ENCODE peak calls at places on chromosomes 7 and 10, in seven cellular contexts. C is IMR-90, S is neuronal stem cell, F is mesendoderm, I is mesenchymal stem cell, Q is H1, G is trophoblast cell. U is an unnamed sample.

GRCh38 chr10:13787015-13787421 is 200.3 kb downstream of the PRPF18 start:
- DNase-seq in C (peak; percentile 37), S (no peak), F (peak; percentile 75), I (peak; percentile 92), Q (no peak), G (no peak), U (peak; percentile 38)

GRCh38 chr7:41880107-41880506 is 177.2 kb upstream of the INHBA start:
- DNase-seq in C (peak; percentile 92), S (no peak), F (peak; percentile 41), I (peak; percentile 70), Q (no peak), G (no peak), U (no peak)

GRCh38 chr10:1400129-1400865 is 337.0 kb downstream of the ADARB2 start:
- DNase-seq in C (no peak), S (no peak), F (no peak), I (no peak), Q (peak; percentile 44), G (no peak), U (no peak)

GRCh38 chr10:129389194-129389593 is 77.8 kb upstream of the MGMT start:
- DNase-seq in C (no peak), S (no peak), F (no peak), I (no peak), Q (no peak), G (no peak), U (no peak)

GRCh38 chr10:119535310-119535709 is 7.2 kb downstream of the RGS10 start:
- DNase-seq in C (peak; percentile 78), S (no peak), F (no peak), I (no peak), Q (no peak), G (no peak), U (no peak)

GRCh38 chr10:33799281-33799943 is 464.9 kb upstream of the NRP1 start:
- DNase-seq in C (no peak), S (no peak), F (peak; percentile 18), I (no peak), Q (no peak), G (no peak), U (no peak)

GRCh38 chr10:34889004-34889869 is 74.1 kb upstream of the PARD3 start:
- DNase-seq in C (no peak), S (no peak), F (no peak), I (no peak), Q (no peak), G (no peak), U (no peak)

GRCh38 chr10:30988831-30989458 is 42.7 kb downstream of the ZNF438 start:
- DNase-seq in C (peak; percentile 57), S (no peak), F (no peak), I (peak; percentile 35), Q (no peak), G (no peak), U (no peak)

GRCh38 chr10:86263209-86263608 is 103.4 kb downstream of the GRID1 start:
- DNase-seq in C (no peak), S (no peak), F (no peak), I (no peak), Q (peak; percentile 50), G (no peak), U (peak; percentile 32)

GRCh38 chr7:143069912-143070500 is 17.9 kb downstream of the OR6V1 start:
- DNase-seq in C (no peak), S (no peak), F (peak; percentile 54), I (no peak), Q (no peak), G (no peak), U (no peak)

GRCh38 chr10:46019170-46019528 is 11.3 kb downstream of the NCOA4 start:
- DNase-seq in C (no peak), S (no peak), F (no peak), I (no peak), Q (no peak), G (no peak), U (no peak)

GRCh38 chr7:105173586-105173985 is 159.6 kb downstream of the KMT2E start:
- DNase-seq in C (no peak), S (no peak), F (no peak), I (no peak), Q (no peak), G (no peak), U (no peak)

GRCh38 chr10:102341038-102341688 is 54.3 kb upstream of the NFKB2 start:
- DNase-seq in C (peak; percentile 10), S (no peak), F (no peak), I (no peak), Q (no peak), G (no peak), U (no peak)

GRCh38 chr10:17913604-17914003 is 38.1 kb upstream of the SLC39A12 start:
- DNase-seq in C (no peak), S (no peak), F (no peak), I (no peak), Q (no peak), G (no peak), U (no peak)

GRCh38 chr10:102384053-102384452 is 11.5 kb upstream of the NFKB2 start:
- DNase-seq in C (no peak), S (no peak), F (peak; percentile 58), I (peak; percentile 21), Q (peak; percentile 63), G (peak; percentile 41), U (peak; percentile 69)

GRCh38 chr10:576130-576465 is 113.4 kb downstream of the DIP2C start:
- DNase-seq in C (peak; percentile 48), S (no peak), F (no peak), I (no peak), Q (no peak), G (no peak), U (no peak)

GRCh38 chr7:77339726-77340125 is 76.4 kb downstream of the GSAP start:
- DNase-seq in C (no peak), S (no peak), F (no peak), I (no peak), Q (no peak), G (no peak), U (no peak)
- H2AK5ac ChIP-seq in C (no peak overlapping the region), S (no peak overlapping the region), F (no peak overlapping the region), I (no peak overlapping the region), Q (no peak overlapping the region), G (no peak overlapping the region), U (no peak overlapping the region)

GRCh38 chr10:114252097-114252496 is 13.0 kb downstream of the VWA2 start:
- DNase-seq in C (no peak), S (no peak), F (no peak), I (no peak), Q (no peak), G (no peak), U (no peak)

GRCh38 chr10:114250246-114250645 is 11.2 kb downstream of the VWA2 start:
- DNase-seq in C (no peak), S (no peak), F (no peak), I (no peak), Q (no peak), G (no peak), U (no peak)

GRCh38 chr10:114250716-114251115 is 11.7 kb downstream of the VWA2 start:
- DNase-seq in C (no peak), S (no peak), F (no peak), I (no peak), Q (no peak), G (no peak), U (no peak)

GRCh38 chr10:114255227-114255626 is 16.2 kb downstream of the VWA2 start:
- DNase-seq in C (no peak), S (no peak), F (no peak), I (no peak), Q (no peak), G (no peak), U (no peak)

GRCh38 chr10:114252883-114253282 is 13.8 kb downstream of the VWA2 start:
- DNase-seq in C (no peak), S (no peak), F (no peak), I (no peak), Q (no peak), G (no peak), U (no peak)
- H2AK5ac ChIP-seq in C (no peak overlapping the region), S (no peak overlapping the region), F (no peak overlapping the region), I (no peak overlapping the region), Q (no peak overlapping the region), G (no peak overlapping the region), U (no peak overlapping the region)

GRCh38 chr7:114659409-114659808 is 244.8 kb downstream of the FOXP2 start:
- DNase-seq in C (no peak), S (no peak), F (peak; percentile 14), I (peak; percentile 3), Q (no peak), G (no peak), U (no peak)

GRCh38 chr7:114658188-114658587 is 243.6 kb downstream of the FOXP2 start:
- DNase-seq in C (no peak), S (no peak), F (no peak), I (no peak), Q (no peak), G (no peak), U (no peak)

GRCh38 chr7:114663502-114663901 is 248.9 kb downstream of the FOXP2 start:
- DNase-seq in C (peak; percentile 34), S (peak; percentile 14), F (peak; percentile 59), I (peak; percentile 24), Q (no peak), G (no peak), U (no peak)

GRCh38 chr7:114660007-114660406 is 245.4 kb downstream of the FOXP2 start:
- DNase-seq in C (no peak), S (no peak), F (no peak), I (peak; percentile 15), Q (no peak), G (no peak), U (no peak)

DNA sequence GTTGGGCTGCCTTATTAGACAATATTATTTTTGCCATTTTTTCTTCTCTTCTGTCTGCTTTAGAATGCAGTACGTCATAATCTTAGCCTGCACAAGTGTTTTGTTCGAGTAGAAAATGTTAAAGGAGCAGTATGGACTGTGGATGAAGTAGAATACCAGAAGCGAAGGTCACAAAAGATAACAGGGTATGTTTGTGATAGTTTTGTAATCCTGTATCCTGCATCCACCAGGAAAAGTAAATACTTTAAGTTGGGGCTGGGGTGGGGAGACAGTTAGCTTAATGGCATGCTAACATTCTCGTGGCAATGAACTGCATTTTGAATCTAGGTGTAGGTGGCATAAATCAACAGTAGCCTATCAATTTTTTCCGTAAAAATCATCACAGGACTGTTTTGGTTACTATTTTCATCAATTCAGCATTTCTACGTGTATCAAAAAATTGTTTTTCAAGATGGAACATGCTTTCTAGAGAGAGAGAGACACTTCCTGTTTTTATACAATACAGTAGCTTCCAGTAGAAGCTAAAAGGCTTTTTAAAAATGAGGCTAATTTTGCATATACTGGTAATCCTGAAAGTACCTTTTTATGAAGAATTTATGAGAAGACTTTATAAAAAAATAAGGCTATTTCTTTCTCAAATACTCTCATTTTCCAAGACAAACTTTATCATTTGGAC is 247.5 kb downstream of the FOXP2 start:
- DNase-seq in C (no peak), S (no peak), F (no peak), I (no peak), Q (no peak), G (no peak), U (no peak)
- H2AK5ac ChIP-seq in C (no peak overlapping the region), S (no peak overlapping the region), F (no peak overlapping the region), I (no peak overlapping the region), Q (no peak overlapping the region), G (no peak overlapping the region), U (no peak overlapping the region)

DNA sequence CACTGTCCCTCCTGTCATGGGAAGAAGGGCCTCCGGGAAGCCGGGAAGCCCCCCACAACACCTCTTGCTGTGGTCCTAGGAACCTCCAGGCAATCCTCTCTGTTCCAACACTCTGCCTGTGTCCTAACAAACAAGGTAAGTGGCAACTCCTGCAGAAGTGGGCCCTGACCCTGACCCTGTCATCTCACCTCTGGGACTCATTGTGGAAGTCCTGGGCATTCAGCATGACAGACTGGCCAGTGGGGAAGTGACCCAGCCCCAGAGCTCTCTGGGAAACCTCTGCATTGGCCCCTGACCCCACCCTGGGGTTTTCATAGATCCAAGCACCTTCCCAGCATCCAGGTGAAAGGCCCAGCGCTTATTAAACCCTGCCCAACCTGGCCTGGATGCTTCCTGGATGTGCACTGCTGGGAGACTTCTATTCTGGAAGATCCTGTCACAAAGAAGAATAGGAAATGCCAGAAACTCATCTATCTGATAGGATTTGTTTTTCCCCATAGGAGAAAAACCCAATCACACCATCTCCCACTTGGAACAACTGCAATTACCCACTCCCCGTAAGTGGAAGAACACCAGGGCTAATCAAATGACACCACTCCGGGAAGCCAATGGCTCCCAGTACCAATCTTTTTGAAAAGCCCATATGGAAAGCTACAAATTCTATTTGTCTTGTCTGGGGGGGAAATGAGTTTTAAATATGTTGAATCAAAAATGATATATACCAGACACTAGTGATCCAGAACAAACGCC is 24.3 kb downstream of the LEP start:
- DNase-seq in C (no peak), S (no peak), F (no peak), I (no peak), Q (no peak), G (no peak), U (no peak)
- H2AK5ac ChIP-seq in C (no peak overlapping the region), S (no peak overlapping the region), F (no peak overlapping the region), I (no peak overlapping the region), Q (peak overlapping the region; percentile 24), G (no peak overlapping the region), U (no peak overlapping the region)